ENCODE peak calls at places on chromosomes 7 and 10, in seven cellular contexts. M, V, N, D, E, Q and J are unnamed samples.

GRCh38 chr10:12603766-12604470 is 254.6 kb downstream of the CAMK1D start:
- DNase-seq in M (no peak), V (no peak), N (no peak), D (no peak), E (no peak), Q (no peak), J (no peak)

GRCh38 chr10:16832351-16833080 is 15.3 kb upstream of the RSU1 start:
- DNase-seq in M (no peak), V (no peak), N (no peak), D (peak), E (peak), Q (no peak), J (peak)

GRCh38 chr7:100496509-100496908 is 12.8 kb downstream of the NYAP1 start:
- DNase-seq in M (no peak), V (no peak), N (no peak), D (no peak), E (no peak), Q (no peak), J (no peak)

GRCh38 chr7:141076377-141076776 is 2.5 kb downstream of the TMEM178B start:
- DNase-seq in M (no peak), V (no peak), N (peak), D (no peak), E (no peak), Q (no peak), J (no peak)

GRCh38 chr10:50909334-50910014 is 24.0 kb upstream of the A1CF start:
- DNase-seq in M (no peak), V (no peak), N (no peak), D (no peak), E (no peak), Q (no peak), J (no peak)

GRCh38 chr7:44112997-44113763 is 9.0 kb downstream of the AEBP1 start:
- DNase-seq in M (no peak), V (peak), N (no peak), D (no peak), E (no peak), Q (no peak), J (no peak)

GRCh38 chr10:15609291-15609690 is 110.4 kb downstream of the ITGA8 start:
- DNase-seq in M (no peak), V (no peak), N (no peak), D (no peak), E (no peak), Q (no peak), J (no peak)

GRCh38 chr10:94112321-94112720 is 118.6 kb downstream of the PLCE1 start:
- DNase-seq in M (no peak), V (no peak), N (no peak), D (no peak), E (no peak), Q (no peak), J (no peak)

GRCh38 chr7:158549176-158549833 is 38.3 kb downstream of the PTPRN2 start:
- DNase-seq in M (no peak), V (peak), N (peak), D (no peak), E (no peak), Q (no peak), J (no peak)

GRCh38 chr7:41114166-41114565 is 588.7 kb downstream of the INHBA start:
- DNase-seq in M (no peak), V (no peak), N (no peak), D (peak), E (peak), Q (no peak), J (no peak)

GRCh38 chr7:46927131-46927810 is 654.6 kb downstream of the TNS3 start:
- DNase-seq in M (no peak), V (no peak), N (no peak), D (no peak), E (peak), Q (no peak), J (no peak)

GRCh38 chr10:20254078-20254477 is 437.8 kb downstream of the PLXDC2 start:
- DNase-seq in M (no peak), V (no peak), N (no peak), D (peak), E (no peak), Q (no peak), J (no peak)

GRCh38 chr10:74096777-74097176 is 53.9 kb downstream of the AP3M1 start:
- DNase-seq in M (no peak), V (no peak), N (no peak), D (no peak), E (no peak), Q (no peak), J (no peak)

GRCh38 chr7:46385662-46386309 is 464.7 kb upstream of the IGFBP3 start:
- DNase-seq in M (no peak), V (no peak), N (no peak), D (peak), E (peak), Q (no peak), J (peak)

GRCh38 chr10:52283174-52283573 is 30.9 kb upstream of the DKK1 start:
- DNase-seq in M (no peak), V (no peak), N (no peak), D (no peak), E (peak), Q (no peak), J (no peak)

GRCh38 chr10:22988581-22989360 is 60.9 kb downstream of the ARMC3 start:
- DNase-seq in M (peak), V (no peak), N (peak), D (peak), E (peak), Q (peak), J (peak)

GRCh38 chr10:22990443-22990842 is 62.6 kb downstream of the ARMC3 start:
- DNase-seq in M (no peak), V (no peak), N (no peak), D (no peak), E (no peak), Q (no peak), J (no peak)

GRCh38 chr10:22984066-22984465 is 56.2 kb downstream of the ARMC3 start:
- DNase-seq in M (no peak), V (no peak), N (no peak), D (no peak), E (no peak), Q (no peak), J (peak)

GRCh38 chr10:22992075-22992474 is 64.2 kb downstream of the ARMC3 start:
- DNase-seq in M (peak), V (no peak), N (no peak), D (no peak), E (no peak), Q (no peak), J (no peak)

GRCh38 chr10:22986771-22987542 is 59.1 kb downstream of the ARMC3 start:
- DNase-seq in M (no peak), V (no peak), N (no peak), D (peak), E (peak), Q (no peak), J (peak)
- TF ChIP-seq CTCF in M (peak), V (peak), N (peak), D (peak), E (peak), Q (peak), J (peak)

DNA sequence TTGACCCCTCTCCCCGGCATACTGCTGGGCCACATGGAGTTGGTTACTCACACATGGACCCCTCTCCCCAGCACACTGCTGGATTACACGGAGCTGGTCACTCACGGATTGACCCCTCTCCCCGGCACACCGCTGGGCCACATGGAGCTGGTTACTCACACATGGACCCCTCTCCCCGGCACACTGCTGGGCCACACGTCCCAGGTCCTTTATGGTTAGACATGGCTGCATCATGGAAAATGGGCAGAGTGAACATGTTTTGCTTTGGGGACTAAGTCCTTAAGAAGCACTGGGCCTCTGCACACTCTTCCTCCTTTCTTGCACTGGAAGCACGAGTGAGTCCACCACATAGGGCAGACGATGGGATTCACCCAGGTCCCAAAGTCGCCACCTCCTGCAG is 102.1 kb upstream of the SHH start:
- DNase-seq in M (no peak), V (peak), N (no peak), D (no peak), E (no peak), Q (no peak), J (no peak)
- TF ChIP-seq CTCF in M (no peak), V (no peak), N (no peak), D (no peak), E (no peak), Q (no peak), J (no peak)

GRCh38 chr10:29243750-29244149 is 45.1 kb upstream of the LYZL1 start:
- DNase-seq in M (no peak), V (no peak), N (no peak), D (no peak), E (peak), Q (no peak), J (peak)
- TF ChIP-seq CTCF in M (no peak), V (no peak), N (peak), D (peak), E (peak), Q (peak), J (peak)

GRCh38 chr7:135662123-135662372 is 266 bp upstream of the STMP1 start:
- DNase-seq in M (no peak), V (no peak), N (no peak), D (no peak), E (no peak), Q (no peak), J (no peak)
- TF ChIP-seq CTCF in M (peak), V (no peak), N (no peak), D (peak), E (no peak), Q (no peak), J (peak)

GRCh38 chr7:149422914-149423285 is 38.0 kb downstream of the ZNF777 start:
- DNase-seq in M (peak), V (peak), N (no peak), D (no peak), E (no peak), Q (no peak), J (no peak)

GRCh38 chr7:149420006-149420405 is 40.9 kb downstream of the ZNF777 start:
- DNase-seq in M (no peak), V (no peak), N (no peak), D (no peak), E (no peak), Q (no peak), J (no peak)

GRCh38 chr7:149427096-149427680 is 33.7 kb downstream of the ZNF777 start:
- DNase-seq in M (no peak), V (no peak), N (peak), D (no peak), E (no peak), Q (no peak), J (no peak)

GRCh38 chr7:149423441-149423970 is 37.4 kb downstream of the ZNF777 start:
- DNase-seq in M (no peak), V (no peak), N (no peak), D (no peak), E (no peak), Q (no peak), J (no peak)

GRCh38 chr7:149422065-149422913 is 38.6 kb downstream of the ZNF777 start:
- DNase-seq in M (peak), V (peak), N (peak), D (peak), E (peak), Q (peak), J (peak)
- TF ChIP-seq CTCF in M (peak), V (peak), N (peak), D (peak), E (peak), Q (peak), J (peak)

GRCh38 chr10:109328001-109328400 is 595.3 kb downstream of the XPNPEP1 start:
- DNase-seq in M (no peak), V (no peak), N (no peak), D (no peak), E (no peak), Q (no peak), J (no peak)
- TF ChIP-seq CTCF in M (no peak), V (no peak), N (no peak), D (no peak), E (peak), Q (no peak), J (no peak)

GRCh38 chr10:68957284-68957615 is 1.3 kb downstream of the DDX21 start:
- DNase-seq in M (no peak), V (no peak), N (no peak), D (no peak), E (no peak), Q (no peak), J (no peak)
- TF ChIP-seq CTCF in M (no peak), V (no peak), N (no peak), D (no peak), E (no peak), Q (no peak), J (no peak)

DNA sequence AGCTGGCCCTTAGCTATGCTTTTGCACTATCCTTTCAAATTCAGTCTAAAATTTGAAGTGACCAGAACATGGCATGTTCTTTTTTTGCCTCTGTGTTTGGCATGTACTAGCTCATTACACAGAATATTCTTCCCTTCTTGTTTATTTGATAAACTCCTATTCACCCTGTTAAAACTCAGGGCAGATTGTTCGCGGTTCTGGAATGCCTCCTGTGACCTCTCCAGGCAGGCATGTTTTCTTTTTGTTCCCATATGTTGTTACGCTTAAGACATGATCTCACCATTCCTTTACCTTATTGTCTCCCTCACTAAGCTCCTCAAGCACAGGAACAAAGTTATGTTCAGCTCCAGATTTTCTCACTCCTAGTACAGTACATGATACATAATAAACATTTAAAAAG is 181.7 kb downstream of the CCSER2 start:
- DNase-seq in M (no peak), V (no peak), N (no peak), D (peak), E (no peak), Q (no peak), J (peak)
- TF ChIP-seq CTCF in M (no peak), V (no peak), N (no peak), D (no peak), E (no peak), Q (no peak), J (no peak)

DNA sequence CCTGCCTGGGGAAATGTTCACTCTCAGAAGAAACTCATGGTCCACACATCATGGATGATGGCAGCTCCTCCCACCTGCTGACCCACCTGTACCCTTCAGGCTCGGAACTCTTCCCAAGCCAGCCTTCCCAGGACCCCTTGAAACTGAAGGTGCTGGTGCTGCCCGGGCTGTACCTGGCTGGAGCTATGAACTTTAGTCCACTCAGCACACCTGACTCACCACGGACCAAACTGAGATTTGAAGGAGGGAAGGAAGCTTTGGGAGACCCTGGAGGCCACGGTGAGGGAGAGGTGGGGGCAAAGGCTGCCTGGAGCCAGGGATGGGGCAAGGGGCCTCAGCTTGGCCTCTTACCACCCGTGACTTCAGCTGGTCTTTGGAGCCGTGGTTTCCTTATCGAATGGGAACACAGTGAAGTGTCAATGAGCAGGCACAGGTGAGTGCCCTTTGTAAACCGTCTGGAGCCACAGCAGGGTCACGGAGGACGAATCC is 30.1 kb upstream of the INPP5A start:
- DNase-seq in M (no peak), V (no peak), N (no peak), D (no peak), E (no peak), Q (no peak), J (no peak)
- TF ChIP-seq CTCF in M (no peak), V (no peak), N (no peak), D (no peak), E (no peak), Q (no peak), J (no peak)

GRCh38 chr10:104638861-104639594 is 2.1 kb upstream of the SORCS3 start:
- DNase-seq in M (no peak), V (no peak), N (peak), D (no peak), E (no peak), Q (peak), J (no peak)
- TF ChIP-seq CTCF in M (no peak), V (peak), N (peak), D (peak), E (no peak), Q (peak), J (peak)